ENCODE peak calls at places on chromosome 1, in nine cellular contexts. V is HEK293T; U is AG09319; W is amygdala; H is cerebellar cortex; N is stimulated activated CD8-positive, alpha-beta memory T cell treated with anti-CD3 and anti-CD28 coated beads, Interleukin-4, amount 100 ng/mL, for 1 hour; Q is MV-4-11; Z is ovary; R is EL. O is an unnamed sample.

GRCh38 chr1:109877320-109877771 is 33.3 kb upstream of the CSF1 start:
- DNase-seq in H (peak; percentile 70), N (no peak), Z (peak; percentile 73), Q (no peak), R (peak; percentile 96), W (peak; percentile 71), V (no peak), U (peak; percentile 82), O (no peak)

GRCh38 chr1:119782541-119783338 is 14.0 kb upstream of the HMGCS2 start:
- DNase-seq in R (no peak), N (no peak), V (no peak), Z (no peak), Q (no peak), H (no peak), W (no peak), U (no peak), O (peak; percentile 12)

GRCh38 chr1:234724517-234725176 is 114.7 kb upstream of the IRF2BP2 start:
- DNase-seq in V (peak; percentile 70), H (peak; percentile 89), N (no peak), R (no peak), W (peak; percentile 86), U (no peak), Q (no peak), Z (peak; percentile 76), O (no peak)

GRCh38 chr1:204074274-204075115 is 1.6 kb downstream of the SOX13 start:
- DNase-seq in U (no peak), R (peak; percentile 72), H (peak; percentile 35), Q (no peak), W (peak; percentile 61), N (no peak), V (peak; percentile 56), Z (peak; percentile 88), O (no peak)

GRCh38 chr1:78475888-78476610 is 14.7 kb upstream of the PTGFR start:
- DNase-seq in U (no peak), H (no peak), Z (no peak), N (no peak), W (no peak), Q (peak; percentile 74), R (no peak), V (no peak), O (peak; percentile 77)

GRCh38 chr1:37995773-37996379 is 6.1 kb upstream of the SF3A3 start:
- DNase-seq in H (no peak), R (peak; percentile 58), U (peak; percentile 92), W (no peak), Q (no peak), N (no peak), Z (peak; percentile 91), V (no peak), O (no peak)

GRCh38 chr1:189619682-189620332 is 857.9 kb downstream of the BRINP3 start:
- DNase-seq in U (no peak), R (peak; percentile 69), N (no peak), W (no peak), Z (no peak), V (no peak), H (no peak), Q (no peak), O (no peak)

GRCh38 chr1:100400332-100400933 is 48.1 kb downstream of the CDC14A start:
- DNase-seq in N (peak; percentile 41), Z (no peak), R (no peak), V (no peak), H (no peak), Q (peak; percentile 91), W (peak; percentile 10), U (no peak), O (peak; percentile 89)

GRCh38 chr1:219883400-219884332 is 44.7 kb downstream of the SLC30A10 start:
- DNase-seq in H (no peak), W (no peak), V (peak; percentile 13), Q (no peak), N (no peak), Z (no peak), U (no peak), R (no peak), O (no peak)